ENCODE peak calls at places on chromosomes 3 and 15, in six cellular contexts. One of them, this sample, is unnamed.
A peak's percentile ranks its signal among the peaks of the same experiment; 100 is the strongest.

GRCh38 chr15:40593588-40594428 is at the start of gene KNL1:
- DNase-seq in breast epithelium: peak; percentile 90
- DNase-seq in fibroblast of mammary gland: peak; percentile 92
- DNase-seq in right atrium auricular region: peak; percentile 98
- DNase-seq in epithelial cell of esophagus: peak; percentile 87
- DNase-seq in mucosa of descending colon: peak; percentile 92
- DNase-seq in this sample: peak; percentile 96

GRCh38 chr15:23038741-23039150 is 623 bp downstream of the TUBGCP5 start:
- DNase-seq in fibroblast of mammary gland: peak; percentile 71
- DNase-seq in mucosa of descending colon: no peak
- DNase-seq in epithelial cell of esophagus: peak; percentile 63
- DNase-seq in right atrium auricular region: no peak
- DNase-seq in breast epithelium: no peak
- DNase-seq in this sample: peak; percentile 20

GRCh38 chr3:64361962-64362735 is 136.9 kb upstream of the PRICKLE2 start:
- DNase-seq in epithelial cell of esophagus: peak; percentile 60
- DNase-seq in fibroblast of mammary gland: peak; percentile 33
- DNase-seq in right atrium auricular region: no peak
- DNase-seq in mucosa of descending colon: no peak
- DNase-seq in breast epithelium: no peak
- DNase-seq in this sample: no peak

GRCh38 chr3:171875923-171876412 is 32.8 kb downstream of the TMEM212 start:
- DNase-seq in right atrium auricular region: no peak
- DNase-seq in epithelial cell of esophagus: peak; percentile 63
- DNase-seq in mucosa of descending colon: no peak
- DNase-seq in fibroblast of mammary gland: peak; percentile 54
- DNase-seq in breast epithelium: no peak
- DNase-seq in this sample: no peak

GRCh38 chr15:31435256-31435781 is 108.7 kb downstream of the KLF13 start:
- DNase-seq in breast epithelium: no peak
- DNase-seq in fibroblast of mammary gland: peak; percentile 86
- DNase-seq in right atrium auricular region: peak; percentile 84
- DNase-seq in mucosa of descending colon: peak; percentile 85
- DNase-seq in epithelial cell of esophagus: peak; percentile 64
- DNase-seq in this sample: peak; percentile 73

GRCh38 chr15:35431281-35431680 is 114.7 kb downstream of the DPH6 start:
- DNase-seq in mucosa of descending colon: no peak
- DNase-seq in fibroblast of mammary gland: no peak
- DNase-seq in right atrium auricular region: no peak
- DNase-seq in breast epithelium: no peak
- DNase-seq in epithelial cell of esophagus: no peak
- DNase-seq in this sample: no peak

GRCh38 chr3:58666683-58667082 is at the start of gene FAM3D:
- DNase-seq in mucosa of descending colon: peak; percentile 87
- DNase-seq in breast epithelium: no peak
- DNase-seq in right atrium auricular region: no peak
- DNase-seq in fibroblast of mammary gland: no peak
- DNase-seq in epithelial cell of esophagus: peak; percentile 36
- DNase-seq in this sample: no peak

GRCh38 chr3:87350367-87351199 is 74.2 kb upstream of the POU1F1 start:
- DNase-seq in right atrium auricular region: no peak
- DNase-seq in fibroblast of mammary gland: peak; percentile 49
- DNase-seq in epithelial cell of esophagus: peak; percentile 59
- DNase-seq in breast epithelium: no peak
- DNase-seq in mucosa of descending colon: no peak
- DNase-seq in this sample: peak; percentile 33

GRCh38 chr15:73927003-73927475 is 777 bp downstream of the LOXL1 start:
- DNase-seq in breast epithelium: peak; percentile 70
- DNase-seq in right atrium auricular region: no peak
- DNase-seq in fibroblast of mammary gland: no peak
- DNase-seq in epithelial cell of esophagus: peak; percentile 28
- DNase-seq in mucosa of descending colon: peak; percentile 77
- DNase-seq in this sample: no peak

GRCh38 chr15:67000896-67001295 is 64.5 kb upstream of the SMAD3 start:
- DNase-seq in fibroblast of mammary gland: no peak
- DNase-seq in breast epithelium: no peak
- DNase-seq in mucosa of descending colon: no peak
- DNase-seq in right atrium auricular region: no peak
- DNase-seq in epithelial cell of esophagus: no peak
- DNase-seq in this sample: no peak

GRCh38 chr3:194575484-194576210 is 57.6 kb downstream of the TMEM44 start:
- DNase-seq in fibroblast of mammary gland: peak; percentile 96
- DNase-seq in epithelial cell of esophagus: peak; percentile 72
- DNase-seq in breast epithelium: no peak
- DNase-seq in mucosa of descending colon: no peak
- DNase-seq in right atrium auricular region: peak; percentile 86
- DNase-seq in this sample: no peak

GRCh38 chr15:42503822-42504221 is 8.4 kb downstream of the SNAP23 start:
- DNase-seq in right atrium auricular region: no peak
- DNase-seq in breast epithelium: no peak
- DNase-seq in fibroblast of mammary gland: no peak
- DNase-seq in epithelial cell of esophagus: no peak
- DNase-seq in mucosa of descending colon: no peak
- DNase-seq in this sample: no peak

GRCh38 chr3:71208273-71209095 is 375.0 kb downstream of the FOXP1 start:
- DNase-seq in epithelial cell of esophagus: peak; percentile 41
- DNase-seq in breast epithelium: no peak
- DNase-seq in fibroblast of mammary gland: no peak
- DNase-seq in mucosa of descending colon: no peak
- DNase-seq in right atrium auricular region: no peak
- DNase-seq in this sample: no peak

GRCh38 chr15:45391746-45392711 is 13.7 kb upstream of the GATM start:
- DNase-seq in epithelial cell of esophagus: no peak
- DNase-seq in breast epithelium: no peak
- DNase-seq in fibroblast of mammary gland: no peak
- DNase-seq in right atrium auricular region: no peak
- DNase-seq in mucosa of descending colon: no peak
- DNase-seq in this sample: no peak

GRCh38 chr15:89500397-89501270 is 4.3 kb upstream of the RHCG start:
- DNase-seq in right atrium auricular region: no peak
- DNase-seq in mucosa of descending colon: no peak
- DNase-seq in epithelial cell of esophagus: peak; percentile 51
- DNase-seq in breast epithelium: no peak
- DNase-seq in fibroblast of mammary gland: no peak
- DNase-seq in this sample: peak; percentile 7

GRCh38 chr3:177110308-177111254 is 86.7 kb downstream of the TBL1XR1 start:
- DNase-seq in fibroblast of mammary gland: no peak
- DNase-seq in mucosa of descending colon: no peak
- DNase-seq in right atrium auricular region: no peak
- DNase-seq in epithelial cell of esophagus: peak; percentile 60
- DNase-seq in breast epithelium: no peak
- DNase-seq in this sample: peak; percentile 64

GRCh38 chr3:58306662-58307286 is 454 bp downstream of the HTD2 start:
- DNase-seq in epithelial cell of esophagus: peak; percentile 61
- DNase-seq in fibroblast of mammary gland: no peak
- DNase-seq in mucosa of descending colon: peak; percentile 66
- DNase-seq in right atrium auricular region: no peak
- DNase-seq in breast epithelium: no peak
- DNase-seq in this sample: no peak

GRCh38 chr15:66390670-66391069 is 4.0 kb downstream of the MAP2K1 start:
- DNase-seq in fibroblast of mammary gland: peak; percentile 53
- DNase-seq in right atrium auricular region: no peak
- DNase-seq in mucosa of descending colon: no peak
- DNase-seq in epithelial cell of esophagus: peak; percentile 70
- DNase-seq in breast epithelium: no peak
- DNase-seq in this sample: peak; percentile 69

GRCh38 chr3:12897537-12898289 is 56.3 kb upstream of the RPL32 start:
- DNase-seq in epithelial cell of esophagus: peak; percentile 79
- DNase-seq in fibroblast of mammary gland: no peak
- DNase-seq in breast epithelium: no peak
- DNase-seq in right atrium auricular region: no peak
- DNase-seq in mucosa of descending colon: no peak
- DNase-seq in this sample: no peak

GRCh38 chr3:192850501-192850981 is 67.1 kb downstream of the MB21D2 start:
- DNase-seq in fibroblast of mammary gland: peak; percentile 83
- DNase-seq in epithelial cell of esophagus: peak; percentile 98
- DNase-seq in mucosa of descending colon: peak; percentile 75
- DNase-seq in breast epithelium: no peak
- DNase-seq in right atrium auricular region: no peak
- DNase-seq in this sample: no peak

GRCh38 chr3:5344707-5345106 is 157.2 kb downstream of the EDEM1 start:
- DNase-seq in fibroblast of mammary gland: no peak
- DNase-seq in breast epithelium: no peak
- DNase-seq in right atrium auricular region: no peak
- DNase-seq in mucosa of descending colon: no peak
- DNase-seq in epithelial cell of esophagus: no peak
- DNase-seq in this sample: no peak

GRCh38 chr15:84034831-84035753 is 200.5 kb upstream of the GOLGA6L4 start:
- DNase-seq in breast epithelium: no peak
- DNase-seq in epithelial cell of esophagus: peak; percentile 59
- DNase-seq in mucosa of descending colon: no peak
- DNase-seq in fibroblast of mammary gland: peak; percentile 64
- DNase-seq in right atrium auricular region: no peak
- DNase-seq in this sample: peak; percentile 39

GRCh38 chr15:76988874-76989780 is 5.8 kb upstream of the PSTPIP1 start:
- DNase-seq in breast epithelium: no peak
- DNase-seq in right atrium auricular region: no peak
- DNase-seq in fibroblast of mammary gland: no peak
- DNase-seq in epithelial cell of esophagus: no peak
- DNase-seq in mucosa of descending colon: no peak
- DNase-seq in this sample: no peak

GRCh38 chr3:149506540-149506939 is 32.0 kb downstream of the TM4SF4 start:
- DNase-seq in right atrium auricular region: no peak
- DNase-seq in fibroblast of mammary gland: peak; percentile 60
- DNase-seq in epithelial cell of esophagus: no peak
- DNase-seq in breast epithelium: no peak
- DNase-seq in mucosa of descending colon: no peak
- DNase-seq in this sample: no peak

GRCh38 chr15:75682181-75683135 is 30.2 kb downstream of the CSPG4 start:
- DNase-seq in mucosa of descending colon: no peak
- DNase-seq in right atrium auricular region: no peak
- DNase-seq in epithelial cell of esophagus: no peak
- DNase-seq in fibroblast of mammary gland: no peak
- DNase-seq in breast epithelium: no peak
- DNase-seq in this sample: no peak

GRCh38 chr15:82730022-82730530 is 20.4 kb upstream of the AP3B2 start:
- DNase-seq in epithelial cell of esophagus: no peak
- DNase-seq in fibroblast of mammary gland: no peak
- DNase-seq in right atrium auricular region: no peak
- DNase-seq in breast epithelium: no peak
- DNase-seq in mucosa of descending colon: no peak
- DNase-seq in this sample: no peak

GRCh38 chr3:101677436-101678286 is 729 bp upstream of the ZBTB11 start:
- DNase-seq in mucosa of descending colon: peak; percentile 41
- DNase-seq in right atrium auricular region: no peak
- DNase-seq in fibroblast of mammary gland: no peak
- DNase-seq in epithelial cell of esophagus: peak; percentile 30
- DNase-seq in breast epithelium: no peak
- DNase-seq in this sample: no peak

DNA sequence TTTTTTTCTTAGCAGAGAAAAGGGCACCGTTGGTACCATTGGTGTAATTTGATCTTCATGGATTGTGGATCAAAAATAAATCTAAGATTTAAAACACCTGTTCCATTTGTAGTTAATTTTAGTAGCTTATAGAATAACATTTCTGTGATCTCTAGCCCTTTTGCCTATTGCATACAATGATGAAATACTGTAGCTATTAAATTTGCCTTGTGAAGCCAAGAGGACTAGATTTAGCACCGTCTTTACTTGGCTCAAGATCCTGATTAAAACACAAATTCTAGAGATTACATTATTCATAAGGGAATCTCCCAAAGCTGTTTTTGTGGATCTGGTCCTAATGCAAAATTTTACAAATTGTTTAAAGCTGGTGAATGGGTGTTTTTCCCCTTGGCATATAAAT is 8.2 kb downstream of the TBC1D23 start:
- DNase-seq in fibroblast of mammary gland: peak; percentile 31
- DNase-seq in mucosa of descending colon: no peak
- DNase-seq in breast epithelium: no peak
- DNase-seq in epithelial cell of esophagus: no peak
- DNase-seq in right atrium auricular region: no peak
- DNase-seq in this sample: no peak
- H3K4me3 ChIP-seq in fibroblast of mammary gland: no peak overlapping the region
- H3K4me3 ChIP-seq in mucosa of descending colon: no peak overlapping the region
- H3K4me3 ChIP-seq in breast epithelium: no peak overlapping the region
- H3K4me3 ChIP-seq in epithelial cell of esophagus: no peak overlapping the region
- H3K4me3 ChIP-seq in right atrium auricular region: no peak overlapping the region
- H3K4me3 ChIP-seq in this sample: no peak overlapping the region

GRCh38 chr3:134918448-134918847 is 123.4 kb downstream of the EPHB1 start:
- DNase-seq in mucosa of descending colon: no peak
- DNase-seq in right atrium auricular region: no peak
- DNase-seq in breast epithelium: no peak
- DNase-seq in fibroblast of mammary gland: no peak
- DNase-seq in epithelial cell of esophagus: no peak
- DNase-seq in this sample: no peak
- H3K4me3 ChIP-seq in mucosa of descending colon: no peak overlapping the region
- H3K4me3 ChIP-seq in right atrium auricular region: no peak overlapping the region
- H3K4me3 ChIP-seq in breast epithelium: no peak overlapping the region
- H3K4me3 ChIP-seq in fibroblast of mammary gland: no peak overlapping the region
- H3K4me3 ChIP-seq in epithelial cell of esophagus: no peak overlapping the region
- H3K4me3 ChIP-seq in this sample: no peak overlapping the region

GRCh38 chr3:48016336-48016973 is at the start of gene MAP4:
- DNase-seq in right atrium auricular region: no peak
- DNase-seq in mucosa of descending colon: no peak
- DNase-seq in breast epithelium: no peak
- DNase-seq in epithelial cell of esophagus: no peak
- DNase-seq in fibroblast of mammary gland: peak; percentile 32
- DNase-seq in this sample: peak; percentile 43

GRCh38 chr3:48013288-48013980 is 2.8 kb downstream of the MAP4 start:
- DNase-seq in right atrium auricular region: no peak
- DNase-seq in mucosa of descending colon: no peak
- DNase-seq in epithelial cell of esophagus: peak; percentile 65
- DNase-seq in fibroblast of mammary gland: peak; percentile 84
- DNase-seq in breast epithelium: no peak
- DNase-seq in this sample: no peak

GRCh38 chr3:48015451-48016182 is 599 bp downstream of the MAP4 start:
- DNase-seq in right atrium auricular region: no peak
- DNase-seq in fibroblast of mammary gland: no peak
- DNase-seq in mucosa of descending colon: no peak
- DNase-seq in breast epithelium: no peak
- DNase-seq in epithelial cell of esophagus: no peak
- DNase-seq in this sample: no peak

GRCh38 chr3:48012659-48013058 is 3.6 kb downstream of the MAP4 start:
- DNase-seq in fibroblast of mammary gland: no peak
- DNase-seq in epithelial cell of esophagus: no peak
- DNase-seq in right atrium auricular region: no peak
- DNase-seq in breast epithelium: no peak
- DNase-seq in mucosa of descending colon: no peak
- DNase-seq in this sample: no peak

DNA sequence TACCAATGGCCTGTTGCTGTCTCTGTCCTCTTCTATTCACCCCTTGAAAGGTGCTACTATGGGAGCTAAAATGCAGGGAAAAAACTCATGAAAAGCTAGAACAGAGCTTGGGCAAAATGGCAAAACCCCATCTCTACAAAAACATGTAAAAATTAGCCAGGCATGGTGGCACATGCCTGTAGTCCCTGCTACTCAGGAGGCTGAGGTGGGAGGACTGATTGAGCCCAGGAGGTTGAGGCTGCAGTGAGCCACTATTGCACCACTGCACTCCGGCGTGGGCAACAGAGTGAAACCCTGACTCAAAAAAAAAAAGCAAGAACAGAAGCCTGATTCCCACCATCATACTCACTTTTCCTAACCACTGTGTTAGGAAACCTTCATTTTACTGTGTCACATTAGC is 1.9 kb downstream of the MAP4 start:
- DNase-seq in right atrium auricular region: no peak
- DNase-seq in fibroblast of mammary gland: no peak
- DNase-seq in breast epithelium: no peak
- DNase-seq in epithelial cell of esophagus: no peak
- DNase-seq in mucosa of descending colon: no peak
- DNase-seq in this sample: no peak
- H3K4me3 ChIP-seq in right atrium auricular region: peak overlapping the region; percentile 32
- H3K4me3 ChIP-seq in fibroblast of mammary gland: no peak overlapping the region
- H3K4me3 ChIP-seq in breast epithelium: no peak overlapping the region
- H3K4me3 ChIP-seq in epithelial cell of esophagus: no peak overlapping the region
- H3K4me3 ChIP-seq in mucosa of descending colon: no peak overlapping the region
- H3K4me3 ChIP-seq in this sample: no peak overlapping the region

GRCh38 chr3:113241292-113242033 is 30.1 kb downstream of the BOC start:
- DNase-seq in fibroblast of mammary gland: peak; percentile 33
- DNase-seq in epithelial cell of esophagus: no peak
- DNase-seq in right atrium auricular region: no peak
- DNase-seq in breast epithelium: no peak
- DNase-seq in mucosa of descending colon: no peak
- DNase-seq in this sample: no peak
- H3K4me3 ChIP-seq in fibroblast of mammary gland: no peak overlapping the region
- H3K4me3 ChIP-seq in epithelial cell of esophagus: no peak overlapping the region
- H3K4me3 ChIP-seq in right atrium auricular region: no peak overlapping the region
- H3K4me3 ChIP-seq in breast epithelium: no peak overlapping the region
- H3K4me3 ChIP-seq in mucosa of descending colon: no peak overlapping the region
- H3K4me3 ChIP-seq in this sample: no peak overlapping the region